ENCODE peak calls at places on chromosomes 16 and 17, in four cellular contexts. A is AG04450, L is BJ, O is AG09309. I is an unnamed sample.

GRCh38 chr17:47695664-47696376 is 1.9 kb downstream of the TBKBP1 start:
- DNase-seq in L (no peak), A (no peak), O (no peak), I (peak)

GRCh38 chr16:53545433-53545832 is 42.4 kb upstream of the AKTIP start:
- DNase-seq in L (no peak), A (no peak), O (no peak), I (no peak)

GRCh38 chr17:46128453-46128852 is 64.8 kb downstream of the KANSL1 start:
- DNase-seq in O (no peak), A (no peak), L (no peak), I (no peak)

GRCh38 chr17:17354560-17355357 is 51.6 kb downstream of the NT5M start:
- DNase-seq in O (no peak), A (peak), L (no peak), I (peak)

GRCh38 chr16:84739349-84740124 is 39.7 kb downstream of the USP10 start:
- DNase-seq in A (peak), O (peak), L (peak), I (no peak)

GRCh38 chr17:60173304-60173807 is 23.6 kb downstream of the CA4 start:
- DNase-seq in L (peak), O (peak), A (no peak), I (no peak)

GRCh38 chr17:41555105-41555887 is 16.6 kb downstream of the KRT9 start:
- DNase-seq in L (no peak), O (no peak), A (no peak), I (no peak)

GRCh38 chr17:50123649-50124349 is 6.2 kb downstream of the SAMD14 start:
- DNase-seq in O (no peak), L (no peak), A (no peak), I (no peak)

GRCh38 chr17:68296217-68297140 is 5.2 kb downstream of the ARSG start:
- DNase-seq in A (no peak), O (no peak), L (no peak), I (no peak)

GRCh38 chr16:85028638-85029412 is 1.2 kb downstream of the KIAA0513 start:
- DNase-seq in O (no peak), L (no peak), A (no peak), I (peak)

GRCh38 chr16:81469710-81470481 is 25.3 kb downstream of the CMIP start:
- DNase-seq in O (no peak), L (no peak), A (no peak), I (peak)

GRCh38 chr16:30700491-30700890 is 1.5 kb downstream of the SRCAP start:
- DNase-seq in A (no peak), L (no peak), O (no peak), I (no peak)

GRCh38 chr17:29620271-29620670 is 2.4 kb downstream of the CORO6 start:
- DNase-seq in L (no peak), A (no peak), O (no peak), I (no peak)

GRCh38 chr17:7217113-7217987 is 2.3 kb downstream of the DLG4 start:
- DNase-seq in A (no peak), O (no peak), L (no peak), I (peak)

GRCh38 chr17:12348476-12348875 is 317.2 kb upstream of the MYOCD start:
- DNase-seq in O (no peak), L (no peak), A (no peak), I (no peak)

GRCh38 chr16:4402439-4403132 is 13.8 kb downstream of the CORO7 start:
- DNase-seq in L (no peak), O (no peak), A (peak), I (peak)

GRCh38 chr16:89476811-89477261 is 13.5 kb downstream of the ANKRD11 start:
- DNase-seq in O (no peak), L (no peak), A (no peak), I (peak)

GRCh38 chr16:89190150-89190958 is 10.0 kb downstream of the SLC22A31 start:
- DNase-seq in O (no peak), L (no peak), A (no peak), I (no peak)

GRCh38 chr17:28711723-28712036 is at the start of gene PROCA1:
- DNase-seq in O (no peak), L (no peak), A (no peak), I (peak)

GRCh38 chr17:83145358-83145738 is 65.9 kb downstream of the METRNL start:
- DNase-seq in O (no peak), L (no peak), A (no peak), I (no peak)

GRCh38 chr17:57902800-57903759 is 52.1 kb downstream of the CUEDC1 start:
- DNase-seq in L (peak), A (no peak), O (peak), I (peak)

GRCh38 chr17:33284022-33284421 is 9.1 kb downstream of the ASIC2 start:
- DNase-seq in A (peak), L (peak), O (no peak), I (no peak)

GRCh38 chr17:40458851-40459482 is 15.7 kb downstream of the IGFBP4 start:
- DNase-seq in A (no peak), O (no peak), L (no peak), I (no peak)

GRCh38 chr16:28085376-28086171 is 22.1 kb upstream of the GSG1L start:
- DNase-seq in L (no peak), O (no peak), A (no peak), I (no peak)

GRCh38 chr17:57674894-57675293 is 70.2 kb downstream of the CCDC182 start:
- DNase-seq in A (no peak), L (no peak), O (no peak), I (no peak)

GRCh38 chr16:88792668-88793587 is 7.9 kb upstream of the PIEZO1 start:
- DNase-seq in A (no peak), L (no peak), O (no peak), I (no peak)

GRCh38 chr17:40518401-40519088 is 17.1 kb upstream of the TNS4 start:
- DNase-seq in A (no peak), O (no peak), L (no peak), I (no peak)

DNA sequence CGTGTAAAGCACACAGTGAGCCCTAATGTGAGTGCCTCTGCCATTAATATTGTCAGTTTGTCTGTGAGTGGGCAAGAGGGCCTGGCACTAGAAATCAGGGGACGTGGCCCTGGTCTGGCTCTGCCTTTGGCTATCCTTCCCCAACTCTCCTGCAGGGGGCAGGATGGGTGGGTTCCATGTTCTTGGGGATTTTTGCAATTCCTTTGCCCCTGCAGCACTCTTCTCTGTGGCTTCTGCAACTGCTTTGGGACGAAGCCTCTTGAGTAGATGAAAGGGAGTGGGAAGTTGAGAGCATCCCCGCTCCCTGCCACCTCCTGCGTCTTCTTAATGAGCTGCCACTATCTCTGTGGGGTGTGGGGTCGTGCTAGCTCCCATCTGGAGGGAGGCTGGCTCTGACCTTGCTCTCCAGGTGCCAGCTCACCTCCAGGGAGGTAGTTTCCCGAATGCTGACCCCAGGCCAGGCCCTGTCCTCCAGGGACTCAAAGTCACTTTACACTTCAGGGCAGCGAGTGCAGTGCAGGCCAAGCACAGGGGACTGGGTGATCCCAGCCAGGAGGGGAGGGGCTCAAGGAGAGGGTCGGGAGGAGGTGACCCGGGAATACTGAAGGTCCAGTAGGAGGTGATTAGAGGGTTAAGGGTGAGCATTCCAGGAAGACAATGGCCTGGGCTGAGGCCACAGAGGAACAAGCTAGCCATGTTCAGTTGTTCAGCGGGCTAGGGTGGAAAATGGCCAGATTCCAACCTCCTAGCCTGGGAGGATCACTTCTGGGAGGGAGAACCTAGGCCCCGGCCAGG is 121.0 kb upstream of the NLRP1 start:
- DNase-seq in O (no peak), L (no peak), A (no peak), I (no peak)
- TF ChIP-seq CTCF in O (peak), L (peak), A (peak), I (peak)

GRCh38 chr17:77891602-77892001 is 66.9 kb upstream of the TNRC6C start:
- DNase-seq in L (no peak), O (no peak), A (no peak), I (no peak)

GRCh38 chr17:77892031-77892430 is 66.5 kb upstream of the TNRC6C start:
- DNase-seq in O (no peak), A (no peak), L (no peak), I (no peak)

GRCh38 chr17:77893144-77894044 is 65.1 kb upstream of the TNRC6C start:
- DNase-seq in O (no peak), L (no peak), A (no peak), I (no peak)

GRCh38 chr17:77894126-77894956 is 64.2 kb upstream of the TNRC6C start:
- DNase-seq in O (no peak), L (no peak), A (no peak), I (no peak)

DNA sequence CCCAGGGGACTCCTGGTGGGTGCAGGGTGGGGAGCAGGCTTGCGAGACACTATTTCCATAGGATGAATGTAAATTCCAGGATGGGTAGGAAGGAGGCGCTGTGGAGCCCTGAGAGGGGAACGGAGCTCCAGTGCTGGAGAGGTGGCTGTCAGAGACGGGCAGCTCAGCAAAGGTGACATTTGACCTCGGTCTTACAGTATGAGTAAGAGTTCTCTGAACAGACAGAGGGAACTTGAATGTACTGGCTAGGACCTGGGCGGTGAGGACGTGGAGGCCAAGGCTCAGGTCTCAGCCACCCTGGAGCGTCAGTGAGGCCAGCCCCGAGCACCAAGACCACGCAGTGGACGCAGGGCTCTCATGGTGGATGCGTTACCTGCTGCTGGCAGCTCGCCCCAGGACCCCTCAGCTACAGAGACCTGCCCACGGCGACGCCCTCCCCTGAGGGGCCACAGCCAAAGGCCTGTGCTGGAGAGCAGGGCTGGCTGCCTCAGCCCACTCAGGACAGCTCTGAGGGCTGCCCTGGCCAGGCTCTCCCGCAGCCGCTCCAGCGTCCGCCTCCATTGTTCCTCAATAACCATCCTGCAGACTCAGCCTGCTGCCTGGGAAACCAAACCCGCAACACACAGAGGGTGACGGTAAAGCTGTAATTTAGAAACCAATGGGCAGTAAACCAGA is 65.9 kb upstream of the TNRC6C start:
- DNase-seq in O (no peak), A (no peak), L (no peak), I (no peak)
- TF ChIP-seq CTCF in O (peak), A (no peak), L (peak), I (peak)

DNA sequence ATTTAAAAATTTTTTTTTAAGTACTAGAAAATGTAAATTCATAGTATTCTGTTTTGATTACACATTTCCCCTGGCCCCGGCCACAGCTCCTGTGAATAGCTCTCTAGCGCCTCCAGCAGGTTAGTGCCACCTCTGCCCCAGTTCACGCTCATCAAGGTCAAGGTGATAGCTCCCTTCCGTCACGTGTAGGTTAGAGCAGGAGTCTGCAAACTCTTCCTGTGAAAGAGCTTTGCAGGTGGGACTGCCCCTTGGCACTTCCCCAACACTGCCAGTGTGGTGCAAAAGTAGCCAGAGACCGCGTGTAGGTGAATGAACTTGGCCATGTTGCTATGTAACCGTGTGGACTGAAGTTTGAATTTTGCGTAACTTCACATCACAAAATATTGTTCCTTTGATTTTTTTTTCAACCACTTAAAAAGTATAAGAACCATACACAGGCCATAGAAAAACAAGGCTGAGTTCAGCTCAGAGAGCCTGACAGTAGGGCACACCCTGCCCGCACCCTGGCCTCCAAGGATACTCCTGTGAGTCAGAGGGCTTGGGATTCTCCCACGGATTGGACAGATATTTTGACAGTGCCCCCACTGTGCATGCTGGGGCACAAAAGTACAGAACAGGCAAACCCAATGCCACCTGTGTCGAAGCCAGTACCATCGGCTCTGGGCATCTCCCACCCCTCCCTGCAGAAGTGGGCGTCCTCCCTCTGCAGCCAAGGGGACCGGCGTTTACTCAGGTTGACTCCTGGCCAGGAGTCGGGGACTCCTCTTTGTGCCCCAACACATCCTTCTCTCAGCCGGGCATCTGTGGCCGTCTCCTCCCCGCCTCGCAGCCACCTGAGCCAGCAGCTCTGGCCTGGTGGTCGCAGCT is 92.0 kb upstream of the CHMP6 start:
- DNase-seq in A (no peak), O (no peak), L (no peak), I (peak)
- TF ChIP-seq CTCF in A (peak), O (peak), L (peak), I (peak)

DNA sequence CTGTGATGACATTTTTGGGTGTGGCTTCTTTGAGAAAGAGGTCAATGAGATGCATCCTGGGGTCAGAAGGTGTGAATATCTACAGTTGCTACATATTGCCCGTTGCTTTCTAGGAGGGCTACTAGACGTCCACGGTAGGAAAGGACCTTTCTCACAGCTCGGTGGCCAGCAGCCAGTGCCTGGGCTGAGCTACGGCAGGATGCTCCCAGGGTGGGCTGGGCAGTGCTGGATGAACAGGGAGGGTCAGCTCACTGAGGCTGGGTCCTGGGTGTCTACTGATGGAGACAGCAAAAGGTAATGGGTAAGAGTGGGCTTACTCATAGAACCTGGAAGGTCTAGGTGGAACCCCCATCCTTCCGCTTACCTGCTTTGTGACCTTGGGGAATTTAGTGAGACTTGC is 188.3 kb upstream of the WSCD1 start:
- DNase-seq in A (no peak), L (no peak), O (no peak), I (no peak)
- TF ChIP-seq CTCF in A (no peak), L (no peak), O (no peak), I (no peak)

GRCh38 chr17:64497565-64498035 is 746 bp upstream of the POLG2 start:
- DNase-seq in A (no peak), L (no peak), O (no peak), I (no peak)
- TF ChIP-seq CTCF in A (no peak), L (no peak), O (no peak), I (no peak)

GRCh38 chr16:10990378-10990777 is 46.0 kb downstream of the CLEC16A start:
- DNase-seq in A (no peak), O (no peak), L (no peak), I (no peak)

GRCh38 chr16:10988879-10989278 is 44.5 kb downstream of the CLEC16A start:
- DNase-seq in A (no peak), O (no peak), L (no peak), I (no peak)

GRCh38 chr16:10989494-10989893 is 45.1 kb downstream of the CLEC16A start:
- DNase-seq in O (no peak), L (no peak), A (no peak), I (no peak)

GRCh38 chr16:10987361-10988163 is 43.2 kb downstream of the CLEC16A start:
- DNase-seq in A (no peak), O (no peak), L (no peak), I (no peak)

GRCh38 chr16:10988164-10988803 is 43.9 kb downstream of the CLEC16A start:
- DNase-seq in L (no peak), A (no peak), O (no peak), I (peak)
- TF ChIP-seq CTCF in L (peak), A (peak), O (peak), I (peak)

GRCh38 chr16:12468552-12468951 is 335.1 kb downstream of the CPPED1 start:
- DNase-seq in L (no peak), O (no peak), A (no peak), I (no peak)
- TF ChIP-seq CTCF in L (no peak), O (no peak), A (no peak), I (no peak)

GRCh38 chr16:21599158-21599993 is at the start of gene METTL9:
- DNase-seq in L (peak), O (peak), A (peak), I (peak)
- TF ChIP-seq CTCF in L (no peak), O (no peak), A (no peak), I (no peak)

I was measured in GM13977.